ENCODE peak calls at places on chromosomes 2 and 18, in five cellular contexts. S is lower leg skin; Q is C1 segment of cervical spinal cord; D is stimulated activated CD8-positive, alpha-beta memory T cell treated with anti-CD3 and anti-CD28 coated beads, Interleukin-4, amount 100 ng/mL, for 1 hour; J is epithelial cell of esophagus. M is an unnamed sample.

GRCh38 chr18:41996020-41996419 is 41.0 kb downstream of the PIK3C3 start:
- DNase-seq in S (no peak), Q (no peak), D (no peak), J (no peak), M (no peak)

GRCh38 chr18:49016648-49017539 is 66.1 kb upstream of the SMAD7 start:
- DNase-seq in S (peak), Q (no peak), D (no peak), J (peak), M (no peak)

GRCh38 chr2:232600053-232600773 is 33.2 kb upstream of the EFHD1 start:
- DNase-seq in S (no peak), Q (no peak), D (no peak), J (no peak), M (no peak)

GRCh38 chr2:54680397-54681032 is 42.9 kb upstream of the EML6 start:
- DNase-seq in S (no peak), Q (no peak), D (no peak), J (no peak), M (no peak)

GRCh38 chr2:235116885-235117492 is 165.2 kb downstream of the SH3BP4 start:
- DNase-seq in S (no peak), Q (no peak), D (no peak), J (peak), M (no peak)

GRCh38 chr2:20623741-20624155 is 27.1 kb downstream of the HS1BP3 start:
- DNase-seq in S (peak), Q (no peak), D (no peak), J (no peak), M (no peak)

GRCh38 chr2:134208825-134209224 is 45.0 kb upstream of the MGAT5 start:
- DNase-seq in S (no peak), Q (no peak), D (no peak), J (no peak), M (no peak)

GRCh38 chr2:127100261-127101047 is 6.5 kb downstream of the BIN1 start:
- DNase-seq in S (no peak), Q (no peak), D (no peak), J (peak), M (no peak)

GRCh38 chr18:45677408-45677807 is 46.6 kb upstream of the SLC14A1 start:
- DNase-seq in S (no peak), Q (no peak), D (no peak), J (no peak), M (no peak)

GRCh38 chr2:101820519-101820918 is 123.0 kb downstream of the MAP4K4 start:
- DNase-seq in S (no peak), Q (no peak), D (no peak), J (peak), M (no peak)

GRCh38 chr2:240921319-240922233 is 15.4 kb downstream of the CROCC2 start:
- DNase-seq in S (peak), Q (no peak), D (no peak), J (peak), M (no peak)

GRCh38 chr2:133557624-133558023 is 10.6 kb downstream of the NCKAP5 start:
- DNase-seq in S (no peak), Q (no peak), D (no peak), J (no peak), M (no peak)

GRCh38 chr18:59783138-59783537 is 85.9 kb upstream of the CCBE1 start:
- DNase-seq in S (no peak), Q (no peak), D (no peak), J (peak), M (no peak)

GRCh38 chr18:8791171-8791651 is 85.9 kb downstream of the MTCL1 start:
- DNase-seq in S (no peak), Q (no peak), D (no peak), J (peak), M (no peak)

GRCh38 chr2:120203341-120204021 is 19.7 kb downstream of the TMEM185B start:
- DNase-seq in S (no peak), Q (no peak), D (no peak), J (no peak), M (no peak)